ENCODE peak calls at places on chromosomes 16 and 17, in ten cellular contexts. M is tibial artery; I is stimulated activated CD4-positive, alpha-beta T cell treated with anti-CD3 and anti-CD28 coated beads, Interleukin-2, amount 100 ng/mL, for 48 hours; O is activated naive CD8-positive, alpha-beta T cell treated with anti-CD3 and anti-CD28 coated beads, Interleukin-2, amount 50 U/mL, for 24 hours; B is activated gamma-delta T cell treated with anti-CD3 and anti-CD28 coated beads, Interleukin-2, amount 50 U/mL, for 16 hours; Q is smooth muscle cell of the brain vasculature; K is naive thymus-derived CD8-positive, alpha-beta T cell; R is colonic mucosa; D is BJ; F is GOT3. H is an unnamed sample.

GRCh38 chr17:59415397-59415796 is 83.9 kb downstream of the YPEL2 start:
- DNase-seq in M (no peak), D (no peak), K (no peak), B (no peak), O (no peak), Q (no peak), R (no peak), F (no peak), I (no peak), H (no peak)

GRCh38 chr17:8838551-8839095 is 28.9 kb downstream of the PIK3R6 start:
- DNase-seq in Q (no peak), K (no peak), I (no peak), O (no peak), R (no peak), D (no peak), F (no peak), B (no peak), M (peak; percentile 37), H (no peak)

GRCh38 chr17:78523939-78524655 is 53.1 kb downstream of the DNAH17 start:
- DNase-seq in I (no peak), R (no peak), D (no peak), O (no peak), Q (no peak), F (no peak), B (no peak), M (no peak), K (no peak), H (no peak)

GRCh38 chr17:19338031-19338990 is 24.2 kb downstream of the B9D1 start:
- DNase-seq in F (no peak), I (peak; percentile 61), M (no peak), B (peak; percentile 23), R (peak; percentile 60), Q (no peak), K (peak; percentile 57), D (no peak), O (peak; percentile 67), H (peak; percentile 56)

GRCh38 chr17:57663326-57664070 is 81.6 kb downstream of the CCDC182 start:
- DNase-seq in M (peak; percentile 27), R (no peak), O (no peak), I (no peak), F (no peak), Q (no peak), K (no peak), B (no peak), D (no peak), H (no peak)

GRCh38 chr17:79800325-79801155 is 3.7 kb upstream of the CBX8 start:
- DNase-seq in M (no peak), Q (no peak), F (no peak), O (no peak), K (no peak), R (peak; percentile 74), B (no peak), D (no peak), I (peak; percentile 51), H (no peak)

GRCh38 chr16:10256855-10257641 is 74.8 kb upstream of the GRIN2A start:
- DNase-seq in I (peak; percentile 45), Q (no peak), B (peak; percentile 7), O (peak; percentile 56), F (no peak), R (peak; percentile 27), K (peak; percentile 38), M (no peak), D (no peak), H (no peak)

GRCh38 chr16:4231367-4231766 is 10.5 kb downstream of the SRL start:
- DNase-seq in K (no peak), I (no peak), D (no peak), B (no peak), R (no peak), Q (no peak), O (no peak), M (no peak), F (no peak), H (no peak)

GRCh38 chr17:70157151-70157550 is 12.2 kb upstream of the KCNJ2 start:
- DNase-seq in R (no peak), Q (no peak), D (no peak), M (no peak), O (no peak), F (no peak), K (no peak), I (no peak), B (no peak), H (no peak)

GRCh38 chr17:75077490-75078096 is 10.2 kb upstream of the SLC16A5 start:
- DNase-seq in D (no peak), M (peak; percentile 88), B (peak; percentile 19), Q (no peak), I (peak; percentile 40), F (no peak), K (no peak), R (peak; percentile 73), O (peak; percentile 61), H (no peak)

GRCh38 chr16:84055366-84055765 is 12.8 kb upstream of the SLC38A8 start:
- DNase-seq in F (no peak), I (no peak), K (no peak), Q (no peak), R (no peak), D (no peak), M (no peak), B (no peak), O (no peak), H (no peak)

GRCh38 chr16:23905027-23905426 is 69.2 kb downstream of the PRKCB start:
- DNase-seq in K (no peak), F (peak; percentile 23), O (no peak), I (no peak), B (no peak), M (peak; percentile 70), R (no peak), D (peak; percentile 96), Q (no peak), H (peak; percentile 88)

GRCh38 chr16:79612207-79612606 is 11.7 kb upstream of the MAF start:
- DNase-seq in I (no peak), M (no peak), F (no peak), Q (no peak), O (no peak), R (no peak), D (no peak), B (no peak), K (no peak), H (no peak)

GRCh38 chr17:80946449-80946848 is 45.2 kb upstream of the CHMP6 start:
- DNase-seq in K (no peak), I (no peak), R (no peak), O (no peak), D (no peak), Q (no peak), B (no peak), F (no peak), M (peak; percentile 50), H (no peak)

GRCh38 chr17:57349533-57350227 is 93.4 kb downstream of the MSI2 start:
- DNase-seq in O (no peak), D (no peak), Q (no peak), I (no peak), F (no peak), M (no peak), B (no peak), R (no peak), K (no peak), H (no peak)

GRCh38 chr17:76677406-76677805 is 33.4 kb downstream of the MXRA7 start:
- DNase-seq in M (no peak), D (no peak), O (no peak), F (no peak), I (no peak), B (no peak), R (no peak), K (no peak), Q (no peak), H (no peak)